ENCODE peak calls at places on chromosome X, in six cellular contexts. N is GM12878, U is H1, F is K562, E is SK-N-SH, V is HepG2. X is an unnamed sample.

GRCh38 chrX:108426262-108426661 is 12.0 kb downstream of the COL4A6 start:
- DNase-seq in F (no peak), V (no peak), E (no peak), N (no peak), U (no peak), X (no peak)

GRCh38 chrX:132022115-132022862 is 813 bp upstream of the STK26 start:
- DNase-seq in N (no peak), E (peak; percentile 19), U (peak; percentile 57), F (peak; percentile 54), V (peak; percentile 2), X (no peak)

GRCh38 chrX:110401142-110401541 is 42.5 kb downstream of the RTL9 start:
- DNase-seq in F (peak; percentile 65), N (no peak), U (no peak), E (no peak), V (no peak), X (no peak)

GRCh38 chrX:51334276-51334675 is 1.7 kb downstream of the NUDT10 start:
- DNase-seq in U (no peak), F (no peak), N (no peak), E (no peak), V (no peak), X (no peak)

GRCh38 chrX:20527458-20528099 is 260.9 kb upstream of the RPS6KA3 start:
- DNase-seq in F (peak; percentile 4), E (peak; percentile 26), U (no peak), N (no peak), V (peak; percentile 21), X (no peak)

GRCh38 chrX:154025230-154025629 is 5.5 kb upstream of the IRAK1 start:
- DNase-seq in V (no peak), U (no peak), N (no peak), F (no peak), E (no peak), X (no peak)

GRCh38 chrX:152878976-152879755 is 18.7 kb upstream of the ZNF185 start:
- DNase-seq in E (no peak), V (no peak), N (no peak), F (no peak), U (no peak), X (no peak)

GRCh38 chrX:134631404-134632346 is 26.6 kb downstream of the PLAC1 start:
- DNase-seq in N (no peak), V (no peak), F (no peak), U (no peak), E (no peak), X (no peak)

GRCh38 chrX:106168107-106168506 is at the start of gene PWWP3B:
- DNase-seq in F (peak; percentile 1), V (no peak), N (no peak), U (no peak), E (no peak), X (peak; percentile 38)

GRCh38 chrX:10467793-10468192 is 152.6 kb downstream of the MID1 start:
- DNase-seq in F (no peak), E (no peak), U (no peak), N (no peak), V (no peak), X (no peak)

GRCh38 chrX:108001218-108001814 is 19.1 kb upstream of the TEX13B start:
- DNase-seq in V (peak; percentile 11), N (no peak), F (peak; percentile 20), U (no peak), E (peak; percentile 19), X (peak; percentile 21)

GRCh38 chrX:67582436-67582835 is 38.6 kb downstream of the AR start:
- DNase-seq in U (no peak), F (no peak), E (no peak), V (no peak), N (no peak), X (no peak)

GRCh38 chrX:13607996-13608365 is 38.6 kb downstream of the EGFL6 start:
- DNase-seq in E (no peak), N (no peak), U (no peak), V (no peak), F (no peak), X (no peak)

GRCh38 chrX:71912156-71912555 is 1.5 kb downstream of the NHSL2 start:
- DNase-seq in N (no peak), U (no peak), V (no peak), E (no peak), F (no peak), X (no peak)

GRCh38 chrX:71909956-71910355 is 689 bp upstream of the NHSL2 start:
- DNase-seq in V (no peak), E (no peak), F (no peak), N (no peak), U (peak; percentile 55), X (no peak)

GRCh38 chrX:71910526-71911022 is at the start of gene NHSL2:
- DNase-seq in N (no peak), V (no peak), E (no peak), U (peak; percentile 53), F (no peak), X (no peak)

GRCh38 chrX:71911731-71912050 is 1.0 kb downstream of the NHSL2 start:
- DNase-seq in V (no peak), U (no peak), N (no peak), E (no peak), F (no peak), X (no peak)

GRCh38 chrX:71911023-71911730 is 532 bp downstream of the NHSL2 start:
- DNase-seq in F (no peak), E (peak; percentile 53), V (no peak), U (peak; percentile 73), N (no peak), X (no peak)
- H3K4me2 ChIP-seq in F (no peak overlapping the region), E (no peak overlapping the region), V (peak overlapping the region; percentile 12), U (peak overlapping the region; percentile 87), N (no peak overlapping the region), X (no peak overlapping the region)

GRCh38 chrX:118508690-118509089 is 13.1 kb downstream of the DOCK11 start:
- DNase-seq in U (no peak), V (no peak), F (no peak), E (no peak), N (no peak), X (no peak)
- H3K4me1 ChIP-seq in U (no peaks in the 10 kb centered on the region), V (no peaks in the 10 kb centered on the region), F (peaks cover 6% of the 10 kb centered on the region), E (no peaks in the 10 kb centered on the region), N (peaks cover 1% of the 10 kb centered on the region), X (no peaks in the 10 kb centered on the region)

GRCh38 chrX:124086411-124086810 is 124.9 kb downstream of the STAG2 start:
- DNase-seq in V (no peak), U (no peak), F (no peak), N (no peak), E (no peak), X (no peak)
- TF ChIP-seq JUND in V (no peak), U (no peak), F (no peak), N (no peak), E (no peak), X (no peak)

DNA sequence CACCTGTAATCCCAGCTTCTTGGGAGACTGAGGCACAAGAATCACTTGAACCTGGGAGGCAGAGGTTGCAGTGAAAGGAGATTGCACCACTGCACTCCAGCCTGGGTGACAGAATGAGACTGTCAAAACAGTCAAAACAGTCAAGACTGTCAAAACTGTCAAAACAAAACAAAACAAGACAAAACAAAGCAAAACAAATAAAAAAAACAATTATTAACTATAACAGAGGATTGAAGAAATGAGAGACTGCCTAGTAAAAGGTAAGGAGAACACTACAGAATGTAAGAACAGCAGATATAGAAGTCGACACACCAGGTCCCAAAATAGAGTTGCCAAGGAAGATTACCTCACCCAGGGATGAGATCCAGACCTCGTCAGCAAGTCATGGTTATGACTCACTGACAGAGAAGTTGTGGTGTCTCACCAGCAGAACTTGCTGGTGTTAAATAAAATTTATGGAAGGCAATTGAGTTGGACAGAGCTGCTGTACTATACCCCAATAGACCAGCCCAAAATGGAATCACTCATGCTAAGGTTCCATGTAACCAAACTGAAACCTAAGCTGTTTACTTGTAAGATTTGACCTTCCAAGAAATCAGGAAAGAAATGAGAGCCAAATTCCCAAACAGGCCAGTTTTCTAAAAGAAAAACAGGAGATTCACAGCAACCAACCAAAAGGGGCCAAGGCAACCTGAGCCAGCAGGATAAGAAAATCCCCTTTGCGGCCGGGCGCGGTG is 32.1 kb upstream of the GK start:
- DNase-seq in V (no peak), F (peak; percentile 13), N (no peak), E (no peak), U (no peak), X (no peak)
- H3K4me2 ChIP-seq in V (no peak overlapping the region), F (no peak overlapping the region), N (no peak overlapping the region), E (peak overlapping the region; percentile 33), U (no peak overlapping the region), X (no peak overlapping the region)

DNA sequence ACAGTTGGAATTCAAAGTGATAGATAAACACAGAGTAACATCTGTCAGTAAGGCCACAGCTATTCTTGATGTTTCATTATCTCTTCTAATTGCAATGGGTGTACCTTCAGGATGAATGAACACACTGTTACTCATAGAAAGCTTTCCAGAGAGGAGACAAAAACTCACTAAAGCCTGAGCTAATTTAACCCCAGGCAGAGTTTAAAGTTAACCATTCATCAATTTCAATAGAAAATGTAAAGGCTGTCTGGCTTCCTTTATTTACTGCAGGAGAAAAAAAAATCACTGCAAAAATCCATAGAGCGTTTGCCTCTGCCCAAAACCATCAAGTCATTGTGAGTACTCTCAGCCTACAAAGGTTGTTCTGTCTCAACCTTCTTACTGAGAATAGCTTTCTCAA is 376.9 kb downstream of the PPP4R3C start:
- DNase-seq in V (no peak), F (no peak), N (no peak), E (no peak), U (no peak), X (no peak)
- H3K4me1 ChIP-seq in V (no peaks in the 10 kb centered on the region), F (no peaks in the 10 kb centered on the region), N (no peaks in the 10 kb centered on the region), E (no peaks in the 10 kb centered on the region), U (no peaks in the 10 kb centered on the region), X (no peaks in the 10 kb centered on the region)

DNA sequence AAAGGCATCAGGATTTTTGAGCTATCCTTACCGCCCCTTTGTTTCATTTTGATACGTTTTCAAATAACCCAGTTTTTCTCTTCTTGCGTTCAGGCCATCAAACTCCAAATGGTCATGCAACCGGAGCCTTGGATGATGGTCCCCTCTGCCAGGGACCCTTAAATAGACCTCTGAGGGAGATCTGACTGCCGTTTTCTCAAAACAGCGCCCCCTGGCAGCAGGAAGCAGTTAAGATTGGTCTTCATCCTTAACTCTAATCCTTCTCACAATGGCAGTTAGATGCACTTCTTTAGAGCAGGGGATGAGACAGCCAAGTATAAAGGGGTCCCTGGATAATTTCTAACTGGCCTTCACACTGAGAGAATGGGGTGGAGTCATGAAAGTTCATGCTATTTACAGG is 525.0 kb upstream of the SPANXN1 start:
- DNase-seq in F (no peak), E (no peak), U (peak; percentile 49), N (no peak), V (no peak), X (no peak)
- TF ChIP-seq JUND in F (no peak), E (no peak), U (no peak), N (no peak), V (no peak), X (no peak)

DNA sequence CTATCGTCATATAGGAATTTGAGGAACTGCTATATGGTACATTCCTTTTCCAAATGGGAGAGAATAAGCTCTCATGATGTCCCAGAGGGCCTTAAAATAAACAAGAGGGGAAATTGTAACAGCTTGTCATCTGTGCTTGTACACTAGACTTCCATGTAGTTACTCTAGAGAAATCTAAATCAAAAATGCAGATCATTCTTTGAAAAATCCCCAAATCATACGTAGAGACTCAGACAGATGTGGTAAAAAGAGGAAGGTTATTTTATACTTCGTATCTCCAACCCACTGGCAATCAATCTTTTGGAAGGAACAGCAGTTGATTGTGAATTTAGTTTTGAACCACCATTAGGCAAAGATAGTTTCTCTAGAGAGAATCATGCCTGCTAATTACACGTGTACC is 26.1 kb downstream of the GPR174 start:
- DNase-seq in V (no peak), E (no peak), F (no peak), N (no peak), U (no peak), X (no peak)
- H3K4me2 ChIP-seq in V (no peak overlapping the region), E (no peak overlapping the region), F (no peak overlapping the region), N (no peak overlapping the region), U (no peak overlapping the region), X (no peak overlapping the region)

X was measured in HCT116.